ENCODE peak calls at places on chromosomes 7 and 10, in seven cellular contexts. N is H1, U is sigmoid colon, Z is stomach, P is A549, I is K562, T is ovary. R is an unnamed sample.

GRCh38 chr7:116780521-116780920 is 81.9 kb upstream of the CAPZA2 start:
- DNase-seq in P (no peak), Z (no peak), I (no peak), T (no peak), N (no peak), U (no peak), R (no peak)

GRCh38 chr10:103661198-103661950 is 167.9 kb downstream of the NEURL1 start:
- DNase-seq in U (peak; percentile 98), T (peak; percentile 95), I (no peak), N (peak; percentile 78), Z (peak; percentile 75), P (no peak), R (peak; percentile 77)

GRCh38 chr10:8365935-8366911 is 311.7 kb downstream of the GATA3 start:
- DNase-seq in T (no peak), I (no peak), P (peak; percentile 80), N (no peak), U (no peak), Z (peak; percentile 52), R (no peak)

GRCh38 chr7:56083150-56083785 is 9.5 kb downstream of the PHKG1 start:
- DNase-seq in N (no peak), Z (no peak), I (no peak), U (peak; percentile 79), T (peak; percentile 65), P (no peak), R (no peak)

GRCh38 chr10:4384254-4384653 is 441.8 kb upstream of the AKR1E2 start:
- DNase-seq in P (no peak), I (no peak), T (no peak), Z (no peak), U (no peak), N (no peak), R (no peak)

GRCh38 chr10:8088504-8088903 is 34.0 kb downstream of the GATA3 start:
- DNase-seq in P (no peak), Z (no peak), T (no peak), U (peak; percentile 12), N (no peak), I (no peak), R (no peak)

GRCh38 chr7:133139350-133139749 is 57.5 kb upstream of the CHCHD3 start:
- DNase-seq in Z (no peak), I (peak; percentile 50), P (no peak), T (no peak), U (no peak), N (peak; percentile 81), R (no peak)

GRCh38 chr10:77144664-77145063 is 492.9 kb downstream of the KCNMA1 start:
- DNase-seq in U (no peak), I (no peak), N (no peak), T (no peak), Z (no peak), P (no peak), R (no peak)

GRCh38 chr7:36291387-36292316 is 98.0 kb upstream of the ANLN start:
- DNase-seq in T (peak; percentile 90), P (peak; percentile 81), U (peak; percentile 92), I (peak; percentile 87), Z (peak; percentile 91), N (peak; percentile 89), R (peak; percentile 90)

GRCh38 chr7:39650676-39651075 is 27.3 kb downstream of the RALA start:
- DNase-seq in P (no peak), N (no peak), Z (no peak), I (no peak), U (peak; percentile 64), T (no peak), R (no peak)

GRCh38 chr7:23570592-23571200 is 26.5 kb upstream of the CCDC126 start:
- DNase-seq in T (peak; percentile 77), P (peak; percentile 67), I (peak; percentile 86), U (peak; percentile 79), N (peak; percentile 88), Z (peak; percentile 80), R (peak; percentile 82)

GRCh38 chr10:76129213-76129612 is 697.8 kb downstream of the LRMDA start:
- DNase-seq in T (no peak), N (no peak), P (no peak), Z (no peak), U (no peak), I (no peak), R (no peak)

GRCh38 chr10:7028809-7029166 is 382.0 kb downstream of the SFMBT2 start:
- DNase-seq in T (no peak), Z (no peak), N (no peak), U (no peak), P (no peak), I (no peak), R (no peak)

GRCh38 chr7:2802504-2803341 is 41.4 kb downstream of the GNA12 start:
- DNase-seq in P (peak; percentile 53), T (no peak), N (peak; percentile 48), Z (no peak), U (peak; percentile 58), I (no peak), R (no peak)

GRCh38 chr10:3231951-3232730 is 59.6 kb upstream of the PITRM1 start:
- DNase-seq in P (no peak), I (no peak), T (no peak), U (no peak), N (no peak), Z (no peak), R (no peak)

GRCh38 chr10:114638874-114639625 is 19.0 kb downstream of the ABLIM1 start:
- DNase-seq in P (no peak), T (no peak), U (no peak), Z (no peak), I (no peak), N (no peak), R (no peak)

GRCh38 chr7:8516976-8517375 is 83.6 kb downstream of the NXPH1 start:
- DNase-seq in T (no peak), U (no peak), Z (no peak), P (no peak), N (no peak), I (no peak), R (no peak)

GRCh38 chr7:74579800-74580685 is 77.5 kb upstream of the GTF2I start:
- DNase-seq in N (no peak), U (no peak), T (peak; percentile 49), I (no peak), P (peak; percentile 45), Z (peak; percentile 83), R (peak; percentile 85)

DNA sequence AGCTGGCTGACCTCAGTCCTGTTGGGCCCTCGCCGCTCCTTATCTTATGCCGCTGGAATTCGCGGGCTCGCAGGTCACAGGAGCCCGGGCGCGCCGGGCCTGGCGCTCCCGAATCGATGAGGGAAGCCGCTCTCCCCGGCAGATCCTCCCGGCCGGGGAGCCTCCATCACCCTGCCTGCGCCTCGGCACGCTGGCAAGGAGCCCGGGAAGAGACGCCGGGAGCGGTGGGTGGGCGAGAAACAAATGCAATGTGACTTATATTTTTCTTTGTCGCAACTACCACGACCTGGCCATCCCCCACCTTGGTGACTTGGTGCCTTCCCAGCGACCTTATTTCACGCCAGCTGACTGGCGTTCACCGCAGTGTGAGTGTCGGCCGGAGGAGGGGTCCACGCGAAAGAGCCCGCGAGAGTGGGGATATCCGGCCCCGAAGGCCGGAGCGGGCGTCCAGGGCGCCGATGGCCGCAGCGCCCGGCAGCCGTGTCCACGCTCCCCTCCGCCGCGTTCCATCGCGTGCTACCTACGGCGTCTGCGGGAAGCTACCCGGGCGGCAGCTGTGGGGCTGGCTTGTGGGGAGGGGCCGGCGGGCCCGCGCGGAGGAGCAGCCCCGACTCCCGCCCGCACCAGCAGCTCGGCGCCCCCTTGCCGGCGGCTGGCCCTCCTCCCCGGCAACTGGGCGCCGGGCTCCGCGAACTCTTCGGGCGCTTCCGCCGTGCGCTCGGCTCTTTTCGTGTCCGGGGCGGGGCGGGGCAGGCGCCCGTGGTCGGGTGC is 494 bp upstream of the BMPR1A start:
- DNase-seq in I (peak; percentile 90), P (peak; percentile 81), T (peak; percentile 92), U (peak; percentile 95), Z (peak; percentile 90), N (peak; percentile 97), R (peak; percentile 93)
- TF ChIP-seq POLR2A in I (peak; percentile 78), P (peak; percentile 82), T (peak; percentile 77), U (peak; percentile 30), Z (peak; percentile 26), N (peak; percentile 87), R (peak; percentile 84)

GRCh38 chr7:159015081-159015893 is 129.4 kb downstream of the VIPR2 start:
- DNase-seq in Z (peak; percentile 55), P (peak; percentile 62), U (peak; percentile 95), N (no peak), I (peak; percentile 39), T (peak; percentile 90), R (peak; percentile 45)
- TF ChIP-seq EP300 in Z (peak; percentile 50), P (peak; percentile 88), U (no peak), N (no peak), I (no peak), T (no peak), R (peak; percentile 46)

DNA sequence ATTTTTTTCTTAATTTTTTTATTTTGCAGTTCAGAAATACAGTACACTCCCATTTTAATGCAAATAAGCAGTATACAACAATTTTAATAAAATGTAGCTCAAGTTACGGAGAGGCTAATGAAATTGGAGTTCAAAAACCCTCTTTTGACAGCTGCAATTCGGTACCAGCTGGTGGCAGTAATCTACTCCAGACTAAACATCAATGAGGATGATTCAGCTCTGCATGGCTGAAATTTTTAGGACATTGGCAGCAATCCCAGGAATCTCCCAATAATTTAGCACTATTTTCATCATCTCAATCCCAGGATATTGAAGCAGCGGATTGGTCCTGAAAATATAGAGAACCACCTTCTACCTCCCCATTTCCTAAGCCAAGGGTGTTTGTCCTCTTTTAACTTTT is 278.8 kb downstream of the CACNA2D1 start:
- DNase-seq in T (peak; percentile 36), P (no peak), N (no peak), Z (no peak), I (no peak), U (no peak), R (no peak)
- H3K27ac ChIP-seq in T (no peak overlapping the region), P (peak overlapping the region; percentile 59), N (no peak overlapping the region), Z (no peak overlapping the region), I (no peak overlapping the region), U (no peak overlapping the region), R (no peak overlapping the region)

GRCh38 chr7:100803398-100804161 is 23.7 kb downstream of the EPHB4 start:
- DNase-seq in I (peak; percentile 80), P (peak; percentile 76), U (peak; percentile 92), N (peak; percentile 63), T (peak; percentile 87), Z (peak; percentile 83), R (peak; percentile 82)
- TF ChIP-seq POLR2A in I (peak; percentile 27), P (no peak), U (no peak), N (no peak), T (no peak), Z (no peak), R (no peak)

DNA sequence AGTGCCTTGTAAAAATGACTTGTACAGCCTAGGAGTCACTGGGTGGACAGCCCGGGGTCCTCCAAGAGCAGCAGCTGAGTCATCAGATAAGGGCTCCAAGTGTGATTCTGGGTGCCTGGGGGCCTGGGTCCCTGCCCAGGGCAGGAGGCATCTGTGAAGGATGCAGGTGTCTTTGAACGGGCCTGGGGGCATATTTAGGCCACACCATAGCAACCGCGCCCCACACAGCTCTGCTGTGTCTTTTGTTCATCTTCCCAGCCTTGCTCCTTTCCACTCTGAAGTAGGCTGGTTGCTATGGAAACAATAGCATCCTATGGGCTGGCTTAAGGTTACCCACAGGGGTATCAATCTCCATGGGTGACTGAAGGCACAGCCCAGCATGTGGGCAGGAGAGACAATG is 324.7 kb downstream of the TCERG1L start:
- DNase-seq in Z (no peak), P (no peak), U (no peak), T (no peak), I (no peak), N (no peak), R (no peak)
- TF ChIP-seq EP300 in Z (no peak), P (no peak), U (no peak), T (no peak), I (no peak), N (no peak), R (no peak)

R was measured in transverse colon.